ENCODE peak calls at places on chromosome 13, in seven cellular contexts. B is IMR-90, W is HepG2, K is esophagus muscularis mucosa, X is activated B cell treated with CpG ODN at 0.5 μM for 24 hours, L is lower leg skin, S is mammary epithelial cell. V is an unnamed sample.

GRCh38 chr13:28035146-28035782 is 46.8 kb upstream of the URAD start:
- DNase-seq in W (no peak), B (peak; percentile 13), X (no peak), S (peak; percentile 71), K (no peak), L (no peak), V (no peak)

GRCh38 chr13:45280751-45281634 is 60.0 kb downstream of the TPT1 start:
- DNase-seq in S (peak; percentile 84), W (peak; percentile 47), K (no peak), X (peak; percentile 31), B (peak; percentile 78), L (peak; percentile 58), V (peak; percentile 73)

GRCh38 chr13:30832845-30833332 is 73.2 kb upstream of the MEDAG start:
- DNase-seq in K (no peak), L (peak; percentile 41), B (no peak), S (peak; percentile 93), X (no peak), W (peak; percentile 97), V (peak; percentile 87)

GRCh38 chr13:92681239-92681638 is 545.4 kb upstream of the GPC6 start:
- DNase-seq in B (no peak), K (no peak), S (no peak), L (no peak), W (no peak), X (no peak), V (no peak)

GRCh38 chr13:100493418-100493817 is 95.2 kb downstream of the GGACT start:
- DNase-seq in K (no peak), W (no peak), S (no peak), B (no peak), L (no peak), X (no peak), V (no peak)

GRCh38 chr13:111011899-111012298 is 97.0 kb upstream of the ANKRD10 start:
- DNase-seq in K (no peak), W (no peak), S (no peak), X (no peak), B (no peak), L (no peak), V (no peak)

GRCh38 chr13:48749699-48750473 is 96.2 kb downstream of the CYSLTR2 start:
- DNase-seq in L (peak; percentile 88), W (peak; percentile 76), K (peak; percentile 96), B (peak; percentile 99), S (peak; percentile 99), X (no peak), V (peak; percentile 89)

GRCh38 chr13:58953638-58954037 is 1210.1 kb downstream of the DIAPH3 start:
- DNase-seq in S (no peak), B (no peak), L (no peak), X (no peak), K (no peak), W (no peak), V (no peak)

GRCh38 chr13:109684836-109685602 is 101.4 kb downstream of the IRS2 start:
- DNase-seq in K (peak; percentile 75), X (no peak), W (no peak), S (peak; percentile 74), B (no peak), L (no peak), V (no peak)

GRCh38 chr13:40220299-40220935 is 446.0 kb downstream of the FOXO1 start:
- DNase-seq in W (no peak), X (no peak), L (no peak), B (no peak), K (no peak), S (no peak), V (no peak)

GRCh38 chr13:50030315-50030714 is 15.1 kb downstream of the KCNRG start:
- DNase-seq in B (peak; percentile 29), L (no peak), S (peak; percentile 27), W (peak; percentile 56), X (no peak), K (no peak), V (no peak)

GRCh38 chr13:41973247-41973741 is 12.4 kb upstream of the VWA8 start:
- DNase-seq in K (no peak), S (no peak), L (no peak), B (no peak), W (no peak), X (no peak), V (no peak)

GRCh38 chr13:50552424-50552966 is 291.0 kb downstream of the DLEU7 start:
- DNase-seq in B (no peak), X (no peak), W (no peak), K (no peak), S (no peak), L (no peak), V (no peak)

GRCh38 chr13:77533875-77534788 is 1.4 kb upstream of the SCEL start:
- DNase-seq in X (no peak), L (no peak), S (no peak), K (peak; percentile 37), W (no peak), B (no peak), V (no peak)

GRCh38 chr13:77536358-77536757 is 852 bp downstream of the SCEL start:
- DNase-seq in K (peak; percentile 34), S (no peak), B (no peak), W (no peak), X (no peak), L (no peak), V (no peak)

GRCh38 chr13:77537302-77537919 is 1.9 kb downstream of the SCEL start:
- DNase-seq in L (no peak), K (peak; percentile 24), X (no peak), W (no peak), B (no peak), S (no peak), V (no peak)

GRCh38 chr13:77532983-77533382 is 2.5 kb upstream of the SCEL start:
- DNase-seq in L (no peak), B (no peak), K (peak; percentile 37), S (no peak), W (no peak), X (no peak), V (no peak)

GRCh38 chr13:77535448-77535847 is at the start of gene SCEL:
- DNase-seq in W (no peak), X (no peak), K (peak; percentile 45), S (peak; percentile 55), B (no peak), L (no peak), V (peak; percentile 74)
- TF ChIP-seq CTCF in W (no peak), X (no peak), K (no peak), S (no peak), B (no peak), L (no peak), V (no peak)

GRCh38 chr13:37985281-37985680 is 115.7 kb upstream of the TRPC4 start:
- DNase-seq in K (no peak), B (no peak), L (no peak), W (no peak), S (no peak), X (no peak), V (no peak)

GRCh38 chr13:37981932-37982331 is 112.4 kb upstream of the TRPC4 start:
- DNase-seq in L (no peak), S (no peak), X (no peak), B (no peak), K (no peak), W (no peak), V (no peak)

GRCh38 chr13:37978680-37979079 is 109.1 kb upstream of the TRPC4 start:
- DNase-seq in K (no peak), W (no peak), S (no peak), X (no peak), L (no peak), B (no peak), V (no peak)

DNA sequence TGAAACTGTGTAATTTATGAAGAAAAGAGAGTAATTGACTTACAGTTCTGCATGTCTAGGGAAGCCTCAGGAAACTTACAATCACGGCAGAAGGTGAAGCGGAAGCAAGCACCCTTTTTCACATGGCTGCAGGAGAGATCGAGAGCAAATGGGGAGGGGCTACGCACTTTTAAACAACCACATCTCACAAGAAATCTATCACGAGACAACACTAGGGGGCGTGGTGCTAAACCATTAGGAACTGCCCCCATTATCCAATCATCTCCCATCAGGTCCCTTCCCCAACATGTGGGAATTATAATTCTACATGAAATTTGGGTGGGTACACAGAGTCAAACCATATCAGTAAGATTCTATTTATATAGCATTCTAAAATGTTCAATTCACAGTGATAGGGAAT is 114.8 kb upstream of the TRPC4 start:
- DNase-seq in K (no peak), W (peak; percentile 14), S (no peak), B (no peak), X (no peak), L (no peak), V (no peak)
- TF ChIP-seq CTCF in K (no peak), W (peak; percentile 14), S (no peak), B (no peak), X (no peak), L (no peak), V (no peak)

DNA sequence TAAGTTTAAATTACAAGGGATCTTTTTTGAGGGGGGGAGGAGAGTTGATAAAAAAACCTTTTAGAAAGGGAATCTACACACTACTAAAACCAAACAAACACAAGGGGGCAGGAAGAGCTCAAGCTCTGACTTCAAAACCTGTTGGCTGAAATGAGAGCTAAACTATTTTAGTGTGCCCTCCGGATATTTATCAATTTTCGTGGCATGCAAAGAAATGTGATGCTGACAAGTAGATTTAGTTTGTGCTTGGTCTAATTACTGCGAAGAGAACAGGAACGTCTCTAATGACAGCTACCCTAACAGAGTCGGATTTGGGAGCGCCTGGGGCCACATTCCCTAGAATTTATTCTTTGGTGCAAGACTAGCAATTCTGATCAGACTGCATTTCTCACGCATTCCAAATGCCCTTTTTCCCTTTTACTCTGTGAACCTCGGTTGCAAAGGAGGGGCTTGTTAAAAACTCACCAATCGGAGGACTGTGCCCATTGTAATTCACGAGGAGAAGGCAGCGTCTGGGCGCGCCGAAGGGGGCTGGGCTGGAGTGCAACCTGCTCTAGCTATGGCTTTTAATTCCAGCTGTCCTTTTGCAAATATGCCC is 804 bp upstream of the FREM2 start:
- DNase-seq in K (no peak), L (no peak), X (no peak), W (no peak), S (peak; percentile 44), B (no peak), V (no peak)
- TF ChIP-seq CTCF in K (no peak), L (no peak), X (no peak), W (peak; percentile 11), S (peak; percentile 35), B (no peak), V (peak; percentile 31)

DNA sequence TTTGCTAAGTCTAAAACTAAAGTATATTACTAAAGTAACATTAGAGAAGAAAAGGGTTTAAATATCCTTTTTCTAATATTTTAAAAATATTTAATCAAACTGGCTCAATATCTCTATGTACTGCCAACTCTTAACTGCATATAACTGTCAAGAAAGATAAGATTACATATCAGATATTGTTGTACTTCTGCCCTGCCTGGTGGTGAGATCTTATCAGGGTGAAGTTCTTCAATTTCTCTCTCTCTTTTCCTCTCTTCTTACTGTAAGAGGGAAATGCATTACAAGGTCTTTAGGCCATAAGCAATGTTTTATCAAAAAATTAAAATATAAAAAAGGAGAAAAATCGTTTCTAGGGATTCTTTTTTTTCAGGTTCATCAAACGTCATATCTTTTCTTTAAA is 1625.5 kb upstream of the SLC10A2 start:
- DNase-seq in S (no peak), K (no peak), B (no peak), L (no peak), W (no peak), X (no peak), V (no peak)
- TF ChIP-seq CTCF in S (no peak), K (no peak), B (no peak), L (no peak), W (no peak), X (no peak), V (no peak)

GRCh38 chr13:64248371-64249065 is 2832.9 kb upstream of the PCDH20 start:
- DNase-seq in S (no peak), K (no peak), L (no peak), X (no peak), W (no peak), B (peak; percentile 33), V (no peak)
- TF ChIP-seq CTCF in S (no peak), K (no peak), L (no peak), X (no peak), W (no peak), B (no peak), V (no peak)